ENCODE peak calls at places on chromosomes 1 and 21, in ten cellular contexts. D is GM23248, T is cardiac muscle cell, Y is stomach, Z is breast epithelium, H is Panc1, X is right lobe of liver, G is neural progenitor cell, O is fibroblast of lung, C is Peyer's patch. N is an unnamed sample.

GRCh38 chr1:200877839-200878551 is 5.2 kb downstream of the GPR25 start:
- DNase-seq in D (peak; percentile 24), T (no peak), Y (no peak), Z (no peak), H (no peak), X (no peak), G (no peak), O (no peak), C (no peak), N (no peak)

GRCh38 chr1:116299248-116299647 is 73.8 kb upstream of the ATP1A1 start:
- DNase-seq in D (no peak), T (no peak), Y (no peak), Z (no peak), H (no peak), X (no peak), G (no peak), O (no peak), C (no peak), N (no peak)

GRCh38 chr21:42518216-42518615 is 4.6 kb downstream of the SLC37A1 start:
- DNase-seq in D (peak; percentile 26), T (peak; percentile 70), Y (no peak), Z (no peak), H (no peak), X (no peak), G (no peak), O (peak; percentile 82), C (no peak), N (no peak)

GRCh38 chr1:13956386-13956785 is 256.4 kb downstream of the PRDM2 start:
- DNase-seq in D (peak; percentile 52), T (peak; percentile 78), Y (no peak), Z (no peak), H (no peak), X (no peak), G (no peak), O (peak; percentile 2), C (no peak), N (no peak)

GRCh38 chr1:33443705-33444180 is 12.8 kb upstream of the PHC2 start:
- DNase-seq in D (no peak), T (no peak), Y (no peak), Z (no peak), H (no peak), X (no peak), G (no peak), O (no peak), C (no peak), N (no peak)

GRCh38 chr21:45630066-45630694 is 13.3 kb upstream of the PCBP3 start:
- DNase-seq in D (no peak), T (no peak), Y (no peak), Z (no peak), H (no peak), X (no peak), G (no peak), O (no peak), C (no peak), N (no peak)

GRCh38 chr1:180188103-180188506 is 33.4 kb downstream of the QSOX1 start:
- DNase-seq in D (peak; percentile 64), T (peak; percentile 66), Y (peak; percentile 44), Z (no peak), H (peak; percentile 15), X (peak; percentile 70), G (peak; percentile 76), O (peak; percentile 34), C (peak; percentile 79), N (peak; percentile 93)

GRCh38 chr1:34721241-34721640 is 33.6 kb upstream of the GJB5 start:
- DNase-seq in D (no peak), T (no peak), Y (no peak), Z (no peak), H (no peak), X (no peak), G (no peak), O (no peak), C (no peak), N (no peak)

GRCh38 chr1:221040716-221041275 is 161.6 kb downstream of the HLX start:
- DNase-seq in D (no peak), T (no peak), Y (no peak), Z (no peak), H (no peak), X (no peak), G (no peak), O (no peak), C (no peak), N (no peak)

GRCh38 chr1:150994248-150994647 is 12.2 kb downstream of the ANXA9 start:
- DNase-seq in D (no peak), T (no peak), Y (no peak), Z (no peak), H (no peak), X (no peak), G (no peak), O (no peak), C (no peak), N (no peak)

GRCh38 chr1:44655609-44656008 is 18.7 kb downstream of the TMEM53 start:
- DNase-seq in D (peak; percentile 43), T (peak; percentile 17), Y (no peak), Z (no peak), H (no peak), X (no peak), G (peak; percentile 56), O (no peak), C (peak; percentile 19), N (peak; percentile 84)

GRCh38 chr1:109622895-109623294 is 3.3 kb downstream of the AMPD2 start:
- DNase-seq in D (no peak), T (no peak), Y (no peak), Z (no peak), H (no peak), X (no peak), G (no peak), O (no peak), C (no peak), N (peak; percentile 55)

GRCh38 chr1:184504695-184505338 is 118.0 kb downstream of the C1orf21 start:
- DNase-seq in D (no peak), T (no peak), Y (no peak), Z (no peak), H (no peak), X (no peak), G (peak; percentile 71), O (no peak), C (no peak), N (no peak)

GRCh38 chr1:240797050-240797449 is 185.1 kb upstream of the GREM2 start:
- DNase-seq in D (peak; percentile 60), T (no peak), Y (no peak), Z (no peak), H (no peak), X (no peak), G (no peak), O (peak; percentile 63), C (no peak), N (no peak)

GRCh38 chr21:33212159-33212851 is 17.4 kb upstream of the IFNAR2 start:
- DNase-seq in D (peak; percentile 53), T (peak; percentile 62), Y (no peak), Z (no peak), H (no peak), X (no peak), G (no peak), O (peak; percentile 70), C (no peak), N (no peak)

GRCh38 chr1:202144510-202145324 is at the start of gene ARL8A:
- DNase-seq in D (peak; percentile 80), T (peak; percentile 47), Y (peak; percentile 73), Z (peak; percentile 70), H (no peak), X (peak; percentile 86), G (peak; percentile 87), O (peak; percentile 35), C (peak; percentile 87), N (peak; percentile 94)

GRCh38 chr1:64487061-64487460 is 17.1 kb downstream of the CACHD1 start:
- DNase-seq in D (no peak), T (no peak), Y (no peak), Z (no peak), H (no peak), X (no peak), G (no peak), O (no peak), C (no peak), N (no peak)

GRCh38 chr1:30229960-30230359 is 493.4 kb downstream of the MATN1 start:
- DNase-seq in D (no peak), T (no peak), Y (no peak), Z (no peak), H (no peak), X (no peak), G (no peak), O (no peak), C (no peak), N (no peak)

GRCh38 chr1:54283214-54283996 is 83.4 kb downstream of the MRPL37 start:
- DNase-seq in D (no peak), T (no peak), Y (no peak), Z (no peak), H (no peak), X (no peak), G (no peak), O (no peak), C (no peak), N (no peak)

DNA sequence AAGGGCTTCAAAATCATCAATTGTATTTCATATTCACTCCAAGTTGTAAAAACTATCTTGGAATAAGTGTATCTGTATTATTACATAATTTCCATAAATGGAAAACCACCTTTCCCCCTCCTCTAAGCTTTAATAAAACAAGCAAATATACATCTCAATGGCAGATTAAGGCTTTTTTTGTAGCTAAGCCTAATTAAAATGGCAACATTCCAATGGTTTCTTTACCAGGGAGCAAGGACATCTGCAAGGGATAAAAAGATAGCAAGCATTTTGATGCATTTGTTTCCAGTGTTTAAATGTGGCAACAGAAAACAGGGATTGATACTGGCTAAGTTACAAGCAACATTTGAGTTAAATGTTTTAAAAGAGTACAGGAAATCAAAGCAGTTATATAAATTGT is 1012.6 kb downstream of the ADGRL2 start:
- DNase-seq in D (no peak), T (no peak), Y (no peak), Z (no peak), H (no peak), X (no peak), G (peak; percentile 19), O (no peak), C (no peak), N (no peak)
- H3K4me3 ChIP-seq in D (no peak overlapping the region), T (no peak overlapping the region), Y (no peak overlapping the region), Z (no peak overlapping the region), H (no peak overlapping the region), X (no peak overlapping the region), G (no peak overlapping the region), O (no peak overlapping the region), C (no peak overlapping the region), N (no peak overlapping the region)

GRCh38 chr1:39965051-39965450 is 10.1 kb downstream of the MFSD2A start:
- DNase-seq in D (no peak), T (no peak), Y (no peak), Z (no peak), H (no peak), X (no peak), G (no peak), O (no peak), C (no peak), N (no peak)
- H3K36me3 ChIP-seq in D (no peaks in the 10 kb centered on the region), T (no peaks in the 10 kb centered on the region), Y (no peaks in the 10 kb centered on the region), Z (no peaks in the 10 kb centered on the region), H (no peaks in the 10 kb centered on the region), X (no peaks in the 10 kb centered on the region), G (no peaks in the 10 kb centered on the region), O (peaks cover 2% of the 10 kb centered on the region), C (no peaks in the 10 kb centered on the region), N (peaks cover 22% of the 10 kb centered on the region)

GRCh38 chr1:52916241-52916975 is 5.1 kb downstream of the ECHDC2 start:
- DNase-seq in D (no peak), T (no peak), Y (no peak), Z (no peak), H (no peak), X (peak; percentile 78), G (no peak), O (no peak), C (no peak), N (no peak)
- H3K4me3 ChIP-seq in D (no peak overlapping the region), T (no peak overlapping the region), Y (no peak overlapping the region), Z (no peak overlapping the region), H (no peak overlapping the region), X (no peak overlapping the region), G (no peak overlapping the region), O (no peak overlapping the region), C (no peak overlapping the region), N (no peak overlapping the region)

GRCh38 chr1:37817481-37817880 is 9.5 kb upstream of the YRDC start:
- DNase-seq in D (no peak), T (peak; percentile 37), Y (peak; percentile 83), Z (peak; percentile 75), H (no peak), X (peak; percentile 69), G (peak; percentile 52), O (no peak), C (no peak), N (peak; percentile 68)
- H3K36me3 ChIP-seq in D (peaks cover 40% of the 10 kb centered on the region), T (peaks cover 29% of the 10 kb centered on the region), Y (peaks cover 89% of the 10 kb centered on the region), Z (peaks cover 2% of the 10 kb centered on the region), H (peaks cover 19% of the 10 kb centered on the region), X (no peaks in the 10 kb centered on the region), G (no peaks in the 10 kb centered on the region), O (peaks cover 23% of the 10 kb centered on the region), C (no peaks in the 10 kb centered on the region), N (peaks cover 14% of the 10 kb centered on the region)